ENCODE peak calls at places on chromosomes 3 and 15, in six cellular contexts. Y, X, S, W, U and D are unnamed samples.

GRCh38 chr15:67076147-67076843 is 10.9 kb downstream of the SMAD3 start:
- DNase-seq in Y (no peak), X (no peak), S (no peak), W (peak), U (no peak), D (peak)

GRCh38 chr3:162992741-162993140 is 1496.1 kb downstream of the OTOL1 start:
- DNase-seq in Y (no peak), X (no peak), S (no peak), W (no peak), U (no peak), D (no peak)

GRCh38 chr3:172092658-172093057 is 53.3 kb downstream of the FNDC3B start:
- DNase-seq in Y (no peak), X (no peak), S (no peak), W (no peak), U (no peak), D (no peak)

GRCh38 chr3:3170998-3171397 is 8.5 kb downstream of the CRBN start:
- DNase-seq in Y (no peak), X (no peak), S (peak), W (peak), U (no peak), D (peak)

GRCh38 chr3:54038391-54038790 is 84.0 kb upstream of the CACNA2D3 start:
- DNase-seq in Y (no peak), X (no peak), S (no peak), W (no peak), U (no peak), D (no peak)

GRCh38 chr15:78671626-78672211 is 30.7 kb upstream of the CHRNB4 start:
- DNase-seq in Y (no peak), X (peak), S (peak), W (no peak), U (no peak), D (no peak)

GRCh38 chr3:36943601-36944000 is 1.3 kb downstream of the TRANK1 start:
- DNase-seq in Y (no peak), X (no peak), S (peak), W (no peak), U (no peak), D (no peak)

GRCh38 chr3:138051946-138052802 is 42.2 kb downstream of the CLDN18 start:
- DNase-seq in Y (peak), X (no peak), S (peak), W (peak), U (peak), D (peak)

GRCh38 chr3:140494970-140495369 is 182.9 kb upstream of the TRIM42 start:
- DNase-seq in Y (no peak), X (no peak), S (no peak), W (no peak), U (no peak), D (no peak)

GRCh38 chr3:55884491-55885285 is 397.6 kb upstream of the WNT5A start:
- DNase-seq in Y (no peak), X (peak), S (no peak), W (peak), U (peak), D (no peak)

GRCh38 chr15:95468820-95469219 is 861.7 kb upstream of the NR2F2 start:
- DNase-seq in Y (no peak), X (no peak), S (no peak), W (no peak), U (no peak), D (no peak)

GRCh38 chr3:112973325-112974177 is 1.4 kb downstream of the CD200R1 start:
- DNase-seq in Y (no peak), X (no peak), S (no peak), W (no peak), U (no peak), D (no peak)

GRCh38 chr15:58361291-58361759 is 70.5 kb upstream of the LIPC start:
- DNase-seq in Y (no peak), X (no peak), S (no peak), W (peak), U (peak), D (peak)

GRCh38 chr15:79644091-79644490 is 212.0 kb downstream of the MINAR1 start:
- DNase-seq in Y (no peak), X (no peak), S (peak), W (peak), U (no peak), D (peak)

GRCh38 chr3:115165701-115166100 is 18.6 kb upstream of the ZBTB20 start:
- DNase-seq in Y (no peak), X (no peak), S (no peak), W (peak), U (no peak), D (no peak)

GRCh38 chr15:73078722-73079121 is 26.5 kb downstream of the NEO1 start:
- DNase-seq in Y (no peak), X (no peak), S (peak), W (peak), U (peak), D (peak)
- H3K4me2 ChIP-seq in Y (no peak), X (no peak), S (no peak), W (peak), U (no peak), D (no peak)

DNA sequence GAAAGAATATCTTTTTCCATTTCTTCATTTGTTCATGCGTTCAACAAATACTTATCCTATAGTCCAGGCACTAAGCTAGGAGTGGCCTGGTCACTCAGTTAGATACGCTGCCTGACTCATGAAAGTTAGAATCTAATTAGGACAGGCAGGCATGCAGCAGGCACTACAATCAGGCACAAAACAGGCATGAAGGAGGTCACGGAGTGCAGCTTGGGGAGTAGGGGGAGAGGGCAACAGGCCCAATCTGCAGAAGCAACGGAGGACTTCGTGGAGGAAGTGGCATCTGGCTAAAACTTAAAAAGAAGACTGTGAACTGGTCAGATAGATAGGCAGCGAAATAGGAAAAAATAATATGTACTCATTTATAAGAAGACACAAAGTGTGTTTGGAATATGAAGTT is 420.9 kb downstream of the MAGI1 start:
- DNase-seq in Y (no peak), X (no peak), S (no peak), W (no peak), U (no peak), D (no peak)
- H2AK5ac ChIP-seq in Y (no peak), X (no peak), S (no peak), W (no peak), U (no peak), D (no peak)

GRCh38 chr15:52232327-52232726 is 41.1 kb upstream of the GNB5 start:
- DNase-seq in Y (no peak), X (no peak), S (no peak), W (no peak), U (no peak), D (no peak)
- H3K4me3 ChIP-seq in Y (no peak), X (no peak), S (no peak), W (no peak), U (no peak), D (no peak)

GRCh38 chr3:178231645-178232044 is 304.6 kb upstream of the KCNMB2 start:
- DNase-seq in Y (no peak), X (no peak), S (no peak), W (peak), U (no peak), D (no peak)

GRCh38 chr3:178238179-178238578 is 298.1 kb upstream of the KCNMB2 start:
- DNase-seq in Y (no peak), X (no peak), S (no peak), W (no peak), U (no peak), D (no peak)

GRCh38 chr3:178233371-178233770 is 302.9 kb upstream of the KCNMB2 start:
- DNase-seq in Y (no peak), X (no peak), S (no peak), W (no peak), U (no peak), D (no peak)

DNA sequence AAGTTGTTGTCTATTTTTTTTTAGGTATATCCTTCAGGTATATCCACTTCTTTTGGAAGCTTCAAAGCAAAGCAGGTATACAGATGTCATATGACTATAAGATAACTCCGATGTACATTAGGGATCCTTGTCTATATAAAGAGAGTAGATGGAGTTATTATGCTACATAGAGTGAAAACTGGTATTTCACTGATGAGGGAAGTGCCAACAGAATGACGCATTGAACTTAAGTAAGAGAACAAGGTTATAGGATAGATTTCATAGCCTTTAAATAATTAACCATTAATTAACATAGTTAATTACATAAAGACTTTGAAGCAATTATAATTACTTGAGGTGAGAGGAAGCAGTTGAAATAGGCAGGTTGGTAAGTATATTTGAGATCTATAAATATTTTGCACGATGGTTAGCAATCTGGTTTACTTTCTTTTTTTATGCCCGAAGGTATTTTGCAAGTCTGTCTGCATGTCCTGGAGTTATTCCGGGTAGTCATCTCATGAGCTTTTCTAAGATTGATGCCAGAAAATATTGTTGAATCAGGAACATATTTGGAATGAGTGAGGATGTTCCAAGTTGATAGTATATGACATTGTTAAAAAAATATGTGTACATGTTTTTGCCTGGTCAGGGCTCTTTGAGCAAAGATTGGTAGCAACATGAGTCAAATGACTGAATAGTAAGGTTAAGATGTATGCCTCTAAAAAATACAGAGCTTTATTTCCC is 299.5 kb upstream of the KCNMB2 start:
- DNase-seq in Y (no peak), X (no peak), S (no peak), W (peak), U (peak), D (no peak)
- H3K4me2 ChIP-seq in Y (no peak), X (no peak), S (no peak), W (no peak), U (no peak), D (no peak)

DNA sequence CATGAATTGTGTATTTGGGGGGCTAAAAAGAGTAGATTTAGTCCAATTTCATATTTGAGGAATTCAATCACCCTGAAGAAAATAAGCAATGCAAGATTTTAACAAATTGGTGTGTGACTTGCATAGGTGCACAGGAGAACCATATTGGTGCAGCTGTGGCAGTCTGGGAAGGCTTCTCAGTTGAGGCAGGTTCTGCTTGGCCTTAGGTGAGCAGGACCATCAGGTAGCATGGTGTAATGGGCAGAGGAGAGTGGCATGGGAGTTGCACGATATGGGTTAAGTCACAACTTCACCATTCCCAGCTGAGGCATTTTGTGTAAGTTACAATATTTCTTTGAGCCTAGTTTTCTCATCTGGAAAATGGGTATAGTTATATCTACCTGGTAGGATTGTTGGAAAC is 10.5 kb downstream of the EBLN2 start:
- DNase-seq in Y (no peak), X (no peak), S (no peak), W (no peak), U (no peak), D (no peak)
- H2AK5ac ChIP-seq in Y (no peak), X (no peak), S (no peak), W (peak), U (no peak), D (no peak)

DNA sequence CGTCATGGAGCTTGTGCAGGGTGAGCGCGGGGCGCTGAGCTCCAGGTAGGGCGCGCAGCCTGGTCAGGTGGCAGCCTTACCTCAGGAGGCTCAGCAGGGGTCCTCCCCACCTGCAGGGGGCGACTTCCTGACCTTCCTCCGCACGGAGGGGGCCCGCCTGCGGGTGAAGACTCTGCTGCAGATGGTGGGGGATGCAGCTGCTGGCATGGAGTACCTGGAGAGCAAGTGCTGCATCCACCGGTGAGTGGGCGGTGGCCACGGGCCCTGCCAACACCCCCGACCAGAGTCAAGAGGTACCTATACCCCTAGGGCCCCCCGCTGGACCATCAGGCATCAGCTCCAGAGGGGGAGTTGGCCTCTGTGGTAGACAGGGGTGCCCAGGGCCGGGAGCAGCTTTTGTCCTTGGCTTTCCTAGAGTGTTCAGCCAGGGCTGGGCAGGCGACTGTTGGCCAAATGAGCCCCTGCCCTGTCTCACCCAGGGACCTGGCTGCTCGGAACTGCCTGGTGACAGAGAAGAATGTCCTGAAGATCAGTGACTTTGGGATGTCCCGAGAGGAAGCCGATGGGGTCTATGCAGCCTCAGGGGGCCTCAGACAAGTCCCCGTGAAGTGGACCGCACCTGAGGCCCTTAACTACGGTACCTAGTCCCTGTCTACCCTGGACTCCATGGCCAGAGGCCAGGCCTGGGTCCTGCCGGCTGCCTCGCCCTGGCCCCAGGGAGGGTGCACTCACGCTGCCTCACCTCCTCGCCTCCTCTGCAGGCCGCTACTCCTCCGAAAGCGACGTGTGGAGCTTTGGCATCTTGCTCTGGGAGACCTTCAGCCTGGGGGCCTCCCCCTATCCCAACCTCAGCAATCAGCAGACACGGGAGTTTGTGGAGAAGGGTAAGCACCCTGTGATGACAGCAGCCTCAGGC is 9.1 kb downstream of the FES start:
- DNase-seq in Y (no peak), X (no peak), S (no peak), W (no peak), U (no peak), D (no peak)
- H3K4me3 ChIP-seq in Y (no peak), X (no peak), S (no peak), W (no peak), U (no peak), D (no peak)

GRCh38 chr3:71057526-71057894 is 526.0 kb downstream of the FOXP1 start:
- DNase-seq in Y (no peak), X (no peak), S (no peak), W (peak), U (no peak), D (no peak)
- H3K4me2 ChIP-seq in Y (no peak), X (no peak), S (no peak), W (peak), U (no peak), D (no peak)

DNA sequence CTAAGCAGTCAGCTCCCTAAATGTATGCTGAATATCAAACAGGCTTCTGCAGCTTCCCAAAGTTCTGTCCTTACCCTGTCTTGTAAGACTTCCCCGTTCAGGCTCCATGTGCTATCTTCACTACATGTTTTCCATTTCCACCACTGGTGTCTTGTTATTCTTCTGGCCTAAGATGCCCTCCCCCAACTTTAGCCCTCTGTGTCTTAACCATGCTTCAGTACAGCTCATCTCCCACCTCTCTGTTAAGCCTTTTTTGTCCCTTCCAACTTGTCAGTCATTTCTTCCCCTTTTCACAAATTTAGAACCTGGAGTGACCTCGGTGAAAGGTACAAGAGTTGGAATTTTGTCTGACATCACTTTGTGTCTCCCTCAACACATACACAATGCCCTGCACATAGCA is 151.7 kb upstream of the TBL1XR1 start:
- DNase-seq in Y (no peak), X (peak), S (no peak), W (no peak), U (no peak), D (no peak)
- H2AK5ac ChIP-seq in Y (no peak), X (peak), S (peak), W (peak), U (no peak), D (peak)

DNA sequence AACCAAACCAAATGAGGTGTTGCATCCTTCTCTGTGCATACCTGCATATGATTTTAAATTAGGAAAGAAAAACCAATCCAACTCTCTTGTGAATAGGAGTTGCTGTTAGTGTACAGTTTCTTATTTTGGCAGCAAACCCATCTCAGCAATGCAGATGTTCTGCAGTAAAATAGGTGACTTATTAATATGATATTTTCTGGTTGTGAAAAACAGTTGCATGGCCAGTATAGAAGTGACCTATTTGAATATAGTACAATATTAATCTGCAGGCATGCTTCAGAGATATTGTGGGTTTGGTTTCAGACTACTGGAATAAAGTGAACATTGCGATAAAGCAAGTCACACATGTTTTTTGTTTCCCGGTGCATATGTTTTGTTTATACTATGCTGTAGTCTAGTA is 42.2 kb downstream of the AKAP13 start:
- DNase-seq in Y (no peak), X (no peak), S (no peak), W (no peak), U (no peak), D (no peak)
- H3K4me3 ChIP-seq in Y (no peak), X (no peak), S (no peak), W (no peak), U (no peak), D (no peak)

DNA sequence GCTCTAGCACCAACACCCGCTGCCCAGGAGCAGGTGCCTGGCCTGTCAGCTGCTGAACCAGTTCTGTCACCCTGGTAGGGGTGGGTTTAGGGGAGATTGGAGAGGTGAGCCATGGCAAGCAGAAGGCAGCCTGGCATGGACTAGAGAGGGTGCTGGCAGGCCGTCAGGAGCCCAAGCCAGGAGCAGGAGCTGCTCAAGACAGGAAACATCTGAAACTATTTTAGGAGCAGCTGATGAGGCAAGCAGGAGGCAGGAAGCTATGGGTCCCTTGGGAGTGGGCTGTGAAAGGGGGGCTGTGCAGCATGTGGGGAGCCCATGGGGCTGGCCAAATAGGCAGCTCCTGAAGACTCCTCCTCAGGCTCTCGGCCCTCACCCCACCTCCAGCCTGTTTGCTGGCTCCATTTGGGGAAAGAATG is 2.3 kb downstream of the INKA1 start:
- DNase-seq in Y (no peak), X (no peak), S (no peak), W (peak), U (no peak), D (peak)
- H3K4me2 ChIP-seq in Y (no peak), X (peak), S (no peak), W (no peak), U (no peak), D (no peak)